ENCODE peak calls at places on chromosome 4, in four cellular contexts. A, J, O and N are unnamed samples.

GRCh38 chr4:55475394-55476243 is 71.1 kb downstream of the CLOCK start:
- DNase-seq in A (no peak), J (no peak), O (no peak), N (no peak)

GRCh38 chr4:108840426-108840975 is 77.6 kb upstream of the ETNPPL start:
- DNase-seq in A (no peak), J (no peak), O (no peak), N (no peak)

GRCh38 chr4:173526034-173526482 is 4.0 kb downstream of the HAND2 start:
- DNase-seq in A (no peak), J (no peak), O (no peak), N (no peak)

GRCh38 chr4:86940176-86940575 is 5.4 kb downstream of the AFF1 start:
- DNase-seq in A (no peak), J (no peak), O (no peak), N (no peak)

GRCh38 chr4:48668254-48669017 is 111.6 kb downstream of the FRYL start:
- DNase-seq in A (no peak), J (no peak), O (no peak), N (no peak)

GRCh38 chr4:101346312-101346561 is 1.1 kb downstream of the PPP3CA start:
- DNase-seq in A (no peak), J (peak), O (peak), N (no peak)

GRCh38 chr4:107202744-107203143 is 166.6 kb upstream of the DKK2 start:
- DNase-seq in A (no peak), J (no peak), O (no peak), N (no peak)

GRCh38 chr4:155703486-155704227 is 37.0 kb downstream of the GUCY1A1 start:
- DNase-seq in A (no peak), J (no peak), O (no peak), N (no peak)

GRCh38 chr4:186172551-186172950 is 18.8 kb upstream of the CYP4V2 start:
- DNase-seq in A (peak), J (no peak), O (no peak), N (no peak)

GRCh38 chr4:54879576-54879975 is 221.8 kb downstream of the KIT start:
- DNase-seq in A (no peak), J (no peak), O (no peak), N (no peak)

GRCh38 chr4:108902769-108903168 is 139.9 kb upstream of the ETNPPL start:
- DNase-seq in A (no peak), J (no peak), O (no peak), N (no peak)

GRCh38 chr4:154854362-154854761 is 73.3 kb downstream of the RBM46 start:
- DNase-seq in A (no peak), J (no peak), O (no peak), N (no peak)

GRCh38 chr4:17511041-17511949 is 595 bp downstream of the QDPR start:
- DNase-seq in A (peak), J (no peak), O (peak), N (peak)

GRCh38 chr4:54929459-54929858 is 195.9 kb downstream of the KDR start:
- DNase-seq in A (no peak), J (no peak), O (no peak), N (no peak)

GRCh38 chr4:149311076-149311475 is 504.6 kb downstream of the IQCM start:
- DNase-seq in A (no peak), J (no peak), O (no peak), N (no peak)

GRCh38 chr4:117227925-117228324 is 142.5 kb upstream of the TRAM1L1 start:
- DNase-seq in A (no peak), J (no peak), O (no peak), N (no peak)

GRCh38 chr4:48082956-48083355 is 51.1 kb downstream of the TXK start:
- DNase-seq in A (no peak), J (no peak), O (no peak), N (no peak)

GRCh38 chr4:110916505-110916904 is 293.6 kb upstream of the PITX2 start:
- DNase-seq in A (no peak), J (no peak), O (no peak), N (no peak)

GRCh38 chr4:87122252-87122651 is 98.2 kb downstream of the KLHL8 start:
- DNase-seq in A (no peak), J (no peak), O (no peak), N (no peak)

GRCh38 chr4:63787326-63787725 is 621.9 kb downstream of the TECRL start:
- DNase-seq in A (no peak), J (no peak), O (no peak), N (no peak)

GRCh38 chr4:149645790-149646189 is 169.9 kb downstream of the IQCM start:
- DNase-seq in A (no peak), J (no peak), O (no peak), N (no peak)

GRCh38 chr4:24067781-24068193 is 177.9 kb upstream of the PPARGC1A start:
- DNase-seq in A (no peak), J (no peak), O (no peak), N (no peak)

GRCh38 chr4:82561745-82562552 is at the start of gene TMEM150C:
- DNase-seq in A (peak), J (no peak), O (no peak), N (peak)

GRCh38 chr4:98639523-98639922 is 18.9 kb downstream of the TSPAN5 start:
- DNase-seq in A (no peak), J (no peak), O (no peak), N (no peak)

GRCh38 chr4:154491341-154491679 is 289 bp downstream of the DCHS2 start:
- DNase-seq in A (peak), J (no peak), O (no peak), N (no peak)

GRCh38 chr4:116829187-116829586 is 256.2 kb downstream of the TRAM1L1 start:
- DNase-seq in A (no peak), J (no peak), O (no peak), N (no peak)

GRCh38 chr4:87975466-87975865 is at the start of gene SPP1:
- DNase-seq in A (no peak), J (no peak), O (no peak), N (no peak)

GRCh38 chr4:153555730-153556440 is 89.7 kb downstream of the TMEM131L start:
- DNase-seq in A (peak), J (no peak), O (no peak), N (no peak)

GRCh38 chr4:174314770-174315169 is 31.1 kb downstream of the CEP44 start:
- DNase-seq in A (no peak), J (no peak), O (no peak), N (no peak)

GRCh38 chr4:175999944-176000343 is 65.7 kb upstream of the WDR17 start:
- DNase-seq in A (no peak), J (no peak), O (no peak), N (no peak)

DNA sequence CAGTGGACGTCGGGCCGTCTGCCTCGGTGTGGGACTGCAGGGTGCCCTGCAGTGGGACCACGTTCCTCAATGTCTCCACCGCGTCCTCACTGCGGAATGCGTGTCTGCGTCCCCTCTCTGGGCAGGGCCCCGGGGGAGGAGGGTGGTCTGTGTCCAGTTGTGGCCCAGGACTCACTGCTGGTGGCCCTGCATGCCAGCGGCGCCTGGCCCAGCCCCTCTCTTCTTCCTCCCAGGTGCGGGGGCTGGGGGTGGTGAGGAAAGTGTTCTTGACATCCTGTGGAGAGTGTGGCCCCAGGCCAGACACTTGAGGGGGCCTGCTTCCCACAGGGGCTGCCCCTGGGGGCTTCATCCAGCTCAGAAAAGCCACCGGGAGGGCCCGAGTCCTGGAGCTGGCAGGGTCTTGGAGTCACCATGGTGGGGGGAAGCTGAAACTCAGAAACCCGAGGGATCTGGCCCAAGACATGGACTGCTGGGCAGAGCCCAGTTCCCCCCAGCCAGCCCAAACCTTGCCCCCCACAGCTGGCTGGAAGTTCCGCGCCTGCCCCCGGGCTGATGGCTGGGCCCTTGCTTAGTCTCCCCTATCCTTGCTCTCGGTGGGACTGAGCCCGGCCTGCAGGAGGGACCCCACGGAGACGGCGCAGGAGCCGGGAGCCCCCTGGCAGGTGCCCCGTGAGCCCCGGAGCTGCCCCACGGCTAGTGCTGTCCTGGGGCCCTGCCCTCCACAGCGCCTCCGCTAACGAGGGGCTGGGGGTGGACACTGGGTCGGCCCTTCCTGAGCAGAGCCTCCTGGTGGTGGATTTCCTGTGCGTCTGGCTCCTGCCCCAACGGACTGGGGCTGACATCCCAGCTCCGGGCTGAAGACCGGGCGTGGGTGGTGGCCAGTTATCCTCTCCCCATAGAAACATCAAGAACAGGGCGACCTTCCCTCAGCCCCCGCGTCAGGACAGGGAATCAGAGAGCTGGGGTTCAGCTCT is 2.9 kb downstream of the DOK7 start:
- DNase-seq in A (no peak), J (no peak), O (no peak), N (no peak)
- TF ChIP-seq CTCF in A (no peak), J (no peak), O (no peak), N (peak)

GRCh38 chr4:7503597-7503996 is 68.9 kb upstream of the PSAPL1 start:
- DNase-seq in A (no peak), J (no peak), O (no peak), N (no peak)

GRCh38 chr4:7506119-7506518 is 71.4 kb upstream of the PSAPL1 start:
- DNase-seq in A (no peak), J (no peak), O (no peak), N (no peak)

GRCh38 chr4:7507381-7507780 is 72.7 kb upstream of the PSAPL1 start:
- DNase-seq in A (no peak), J (no peak), O (no peak), N (no peak)

GRCh38 chr4:7506572-7506971 is 71.8 kb upstream of the PSAPL1 start:
- DNase-seq in A (no peak), J (no peak), O (no peak), N (no peak)

GRCh38 chr4:7505116-7505900 is 70.6 kb upstream of the PSAPL1 start:
- DNase-seq in A (no peak), J (no peak), O (no peak), N (no peak)
- TF ChIP-seq CTCF in A (no peak), J (no peak), O (no peak), N (no peak)

GRCh38 chr4:25532579-25532978 is 123.1 kb upstream of the SLC34A2 start:
- DNase-seq in A (no peak), J (no peak), O (no peak), N (no peak)

GRCh38 chr4:25533237-25533636 is 122.4 kb upstream of the SLC34A2 start:
- DNase-seq in A (no peak), J (no peak), O (no peak), N (no peak)

GRCh38 chr4:25535278-25535677 is 120.4 kb upstream of the SLC34A2 start:
- DNase-seq in A (no peak), J (no peak), O (no peak), N (no peak)

GRCh38 chr4:25528391-25528790 is 127.3 kb upstream of the SLC34A2 start:
- DNase-seq in A (no peak), J (no peak), O (no peak), N (no peak)

GRCh38 chr4:25531272-25531671 is 124.4 kb upstream of the SLC34A2 start:
- DNase-seq in A (no peak), J (no peak), O (no peak), N (no peak)
- TF ChIP-seq CTCF in A (peak), J (no peak), O (no peak), N (peak)

DNA sequence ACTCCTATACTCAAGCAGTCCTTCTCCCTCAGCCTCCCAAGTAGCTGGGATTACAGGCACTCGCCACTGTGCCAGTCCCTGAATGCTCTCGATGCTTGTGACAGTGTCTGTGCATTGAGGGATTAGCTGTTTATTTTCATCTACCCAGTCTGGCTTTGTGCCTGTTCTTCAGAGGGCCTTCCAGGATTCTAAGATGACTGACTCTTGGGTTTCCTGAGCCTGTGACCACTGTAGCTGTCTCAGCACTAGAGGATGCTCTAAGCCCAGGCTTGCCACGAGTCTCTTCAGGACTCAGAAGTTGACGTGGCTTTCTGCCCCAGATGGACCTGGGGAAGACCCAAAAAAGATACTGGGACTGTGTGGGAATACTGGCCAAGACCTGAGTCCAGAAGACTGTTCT is 201.4 kb downstream of the ARHGAP10 start:
- DNase-seq in A (peak), J (no peak), O (no peak), N (no peak)
- TF ChIP-seq CTCF in A (peak), J (no peak), O (no peak), N (no peak)

GRCh38 chr4:26780524-26780923 is 80.1 kb upstream of the STIM2 start:
- DNase-seq in A (no peak), J (no peak), O (no peak), N (no peak)
- TF ChIP-seq CTCF in A (no peak), J (no peak), O (no peak), N (no peak)

DNA sequence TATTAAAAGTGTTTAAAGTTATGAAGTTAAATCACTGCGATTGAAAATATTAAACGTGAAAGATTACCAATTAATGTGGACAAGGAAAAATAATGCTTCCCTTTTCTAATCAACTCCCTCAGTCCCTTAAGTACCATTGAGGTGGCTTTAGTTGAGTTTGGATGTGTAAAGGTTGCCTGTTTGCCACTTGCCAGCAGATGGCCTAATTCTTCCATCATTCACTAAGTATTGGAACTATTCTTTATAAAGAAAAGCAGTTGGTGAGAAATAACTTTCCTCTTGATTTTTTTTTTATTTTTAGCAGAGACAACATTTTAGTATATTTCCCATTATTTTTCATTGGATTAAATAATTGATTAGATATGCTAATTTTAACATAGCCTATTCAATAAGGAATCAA is 295.9 kb upstream of the TACR3 start:
- DNase-seq in A (no peak), J (no peak), O (no peak), N (no peak)
- TF ChIP-seq CTCF in A (peak), J (no peak), O (no peak), N (peak)